ENCODE peak calls at places on chromosomes 16 and 17, in eight cellular contexts. B, G, Y, I, V, D, X and K are unnamed samples.

GRCh38 chr17:31416503-31416923 is 25.0 kb downstream of the RAB11FIP4 start:
- DNase-seq in B (no peak), G (no peak), Y (no peak), I (no peak), V (no peak), D (peak; percentile 72), X (no peak), K (no peak)

GRCh38 chr16:57023541-57024249 is 34.3 kb downstream of the NLRC5 start:
- DNase-seq in B (no peak), G (no peak), Y (no peak), I (no peak), V (no peak), D (no peak), X (no peak), K (no peak)

GRCh38 chr16:2751577-2752034 is 832 bp upstream of the SRRM2 start:
- DNase-seq in B (peak; percentile 20), G (no peak), Y (no peak), I (peak; percentile 60), V (peak; percentile 17), D (no peak), X (peak; percentile 92), K (no peak)

GRCh38 chr16:83095926-83096692 is 469.3 kb downstream of the CDH13 start:
- DNase-seq in B (peak; percentile 59), G (peak; percentile 7), Y (no peak), I (no peak), V (peak; percentile 51), D (no peak), X (no peak), K (no peak)

GRCh38 chr17:59435238-59435637 is 103.8 kb downstream of the YPEL2 start:
- DNase-seq in B (peak; percentile 81), G (peak; percentile 97), Y (peak; percentile 82), I (no peak), V (peak; percentile 91), D (no peak), X (no peak), K (no peak)

GRCh38 chr17:80609757-80610156 is 65.1 kb downstream of the RPTOR start:
- DNase-seq in B (no peak), G (no peak), Y (no peak), I (no peak), V (no peak), D (no peak), X (no peak), K (no peak)

GRCh38 chr17:2691069-2691871 is 20.3 kb downstream of the CLUH start:
- DNase-seq in B (no peak), G (no peak), Y (no peak), I (no peak), V (no peak), D (no peak), X (no peak), K (no peak)

GRCh38 chr16:10552998-10553491 is 27.4 kb downstream of the EMP2 start:
- DNase-seq in B (no peak), G (no peak), Y (peak; percentile 13), I (no peak), V (no peak), D (peak; percentile 35), X (peak; percentile 78), K (no peak)

GRCh38 chr16:28824548-28824973 is 1.8 kb downstream of the ATXN2L start:
- DNase-seq in B (no peak), G (no peak), Y (no peak), I (no peak), V (no peak), D (no peak), X (no peak), K (no peak)

GRCh38 chr17:60435244-60436170 is 13.2 kb downstream of the CHCT1 start:
- DNase-seq in B (peak; percentile 81), G (peak; percentile 98), Y (peak; percentile 75), I (peak; percentile 79), V (peak; percentile 71), D (peak; percentile 80), X (peak; percentile 89), K (peak; percentile 93)

GRCh38 chr16:65062736-65063583 is 58.9 kb downstream of the CDH11 start:
- DNase-seq in B (no peak), G (no peak), Y (no peak), I (no peak), V (no peak), D (no peak), X (no peak), K (no peak)

GRCh38 chr17:49715221-49715620 is 7.5 kb upstream of the SLC35B1 start:
- DNase-seq in B (no peak), G (no peak), Y (no peak), I (no peak), V (no peak), D (no peak), X (no peak), K (no peak)

GRCh38 chr17:1002412-1002753 is 5.5 kb downstream of the TIMM22 start:
- DNase-seq in B (peak; percentile 45), G (no peak), Y (no peak), I (no peak), V (no peak), D (no peak), X (no peak), K (no peak)

GRCh38 chr17:78715000-78715771 is 66.9 kb downstream of the CYTH1 start:
- DNase-seq in B (no peak), G (no peak), Y (peak; percentile 58), I (no peak), V (no peak), D (no peak), X (no peak), K (no peak)

GRCh38 chr17:78715876-78716275 is 66.2 kb downstream of the CYTH1 start:
- DNase-seq in B (no peak), G (no peak), Y (no peak), I (no peak), V (no peak), D (no peak), X (no peak), K (no peak)

GRCh38 chr17:78717431-78717980 is 64.6 kb downstream of the CYTH1 start:
- DNase-seq in B (peak; percentile 45), G (peak; percentile 47), Y (peak; percentile 44), I (no peak), V (peak; percentile 32), D (no peak), X (peak; percentile 37), K (peak; percentile 54)

GRCh38 chr17:78716814-78717393 is 65.2 kb downstream of the CYTH1 start:
- DNase-seq in B (peak; percentile 43), G (peak; percentile 59), Y (peak; percentile 57), I (no peak), V (peak; percentile 80), D (peak; percentile 57), X (peak; percentile 36), K (peak; percentile 59)

DNA sequence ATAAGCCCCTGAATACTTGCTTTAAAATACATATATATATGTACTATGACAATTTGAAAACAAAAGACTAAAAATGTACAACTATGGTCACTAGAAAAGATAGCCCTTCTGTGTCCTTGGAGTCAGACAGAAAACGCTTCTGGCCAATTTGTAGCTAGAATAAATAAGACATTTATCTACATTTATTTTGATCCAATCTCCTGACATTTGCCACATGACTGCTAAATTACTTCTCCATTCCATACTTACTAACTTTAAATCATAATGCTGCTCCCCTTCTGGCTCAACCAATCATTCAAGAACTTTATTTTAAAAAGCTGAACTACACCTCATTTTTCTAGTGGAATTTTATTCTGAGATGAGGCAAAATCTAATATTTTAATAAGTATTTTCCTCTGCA is 65.8 kb downstream of the CYTH1 start:
- DNase-seq in B (no peak), G (no peak), Y (no peak), I (no peak), V (no peak), D (no peak), X (no peak), K (no peak)
- H3K27ac ChIP-seq in B (no peak overlapping the region), G (no peak overlapping the region), Y (no peak overlapping the region), I (no peak overlapping the region), V (peak overlapping the region; percentile 62), D (no peak overlapping the region), X (no peak overlapping the region), K (no peak overlapping the region)

GRCh38 chr17:40382251-40382650 is 17.7 kb upstream of the GJD3 start:
- DNase-seq in B (peak; percentile 14), G (no peak), Y (no peak), I (no peak), V (no peak), D (no peak), X (no peak), K (no peak)
- TF ChIP-seq CTCF in B (no peak), G (no peak), Y (no peak), I (no peak), V (no peak), D (no peak), X (no peak), K (no peak)

GRCh38 chr16:58462997-58463891 is 36.7 kb upstream of the NDRG4 start:
- DNase-seq in B (no peak), G (no peak), Y (no peak), I (no peak), V (no peak), D (peak; percentile 75), X (peak; percentile 56), K (peak; percentile 19)
- TF ChIP-seq EZH2 in B (peak; percentile 91), G (no peak), Y (no peak), I (no peak), V (no peak), D (peak; percentile 8), X (peak; percentile 58), K (no peak)

GRCh38 chr16:72787130-72787518 is 260.8 kb downstream of the ZFHX3 start:
- DNase-seq in B (no peak), G (no peak), Y (no peak), I (no peak), V (no peak), D (peak; percentile 29), X (no peak), K (no peak)

GRCh38 chr16:72789465-72789864 is 258.5 kb downstream of the ZFHX3 start:
- DNase-seq in B (no peak), G (no peak), Y (no peak), I (no peak), V (no peak), D (no peak), X (no peak), K (no peak)

GRCh38 chr16:72786606-72787005 is 261.3 kb downstream of the ZFHX3 start:
- DNase-seq in B (no peak), G (no peak), Y (no peak), I (no peak), V (no peak), D (peak; percentile 34), X (peak; percentile 22), K (no peak)

GRCh38 chr16:72788269-72788809 is 259.6 kb downstream of the ZFHX3 start:
- DNase-seq in B (no peak), G (no peak), Y (no peak), I (no peak), V (no peak), D (peak; percentile 41), X (no peak), K (no peak)

GRCh38 chr16:72787519-72788268 is 260.2 kb downstream of the ZFHX3 start:
- DNase-seq in B (peak; percentile 90), G (peak; percentile 70), Y (peak; percentile 86), I (no peak), V (peak; percentile 82), D (peak; percentile 75), X (peak; percentile 72), K (peak; percentile 78)
- H3K27ac ChIP-seq in B (peak overlapping the region; percentile 93), G (peak overlapping the region; percentile 63), Y (peak overlapping the region; percentile 95), I (no peak overlapping the region), V (no peak overlapping the region), D (no peak overlapping the region), X (no peak overlapping the region), K (no peak overlapping the region)